ENCODE peak calls at places on chromosomes 5 and 9, in ten cellular contexts. M is HFFc6, U is bronchial epithelial cell, Q is AG09319, F is tibial nerve, L is HepG2, B is adrenal gland, N is GM12865, Z is Panc1, S is heart right ventricle. E is an unnamed sample.

GRCh38 chr5:178278358-178279023 is 45.9 kb upstream of the PHYKPL start:
- DNase-seq in M (no peak), U (no peak), Q (no peak), F (no peak), L (no peak), B (no peak), N (no peak), Z (no peak), S (no peak), E (no peak)

GRCh38 chr9:132341177-132341840 is 13.5 kb downstream of the SETX start:
- DNase-seq in M (no peak), U (peak), Q (no peak), F (no peak), L (no peak), B (no peak), N (no peak), Z (no peak), S (no peak), E (no peak)

GRCh38 chr5:67674256-67674655 is 477.7 kb upstream of the CD180 start:
- DNase-seq in M (no peak), U (no peak), Q (no peak), F (no peak), L (no peak), B (no peak), N (no peak), Z (no peak), S (no peak), E (no peak)

GRCh38 chr5:173691931-173692330 is 75.5 kb upstream of the BOD1 start:
- DNase-seq in M (no peak), U (no peak), Q (no peak), F (no peak), L (no peak), B (no peak), N (no peak), Z (no peak), S (no peak), E (no peak)

GRCh38 chr5:160311491-160312138 is 749 bp downstream of the CCNJL start:
- DNase-seq in M (no peak), U (no peak), Q (no peak), F (no peak), L (no peak), B (peak), N (no peak), Z (no peak), S (peak), E (no peak)

GRCh38 chr9:84669008-84669292 is 579 bp upstream of the NTRK2 start:
- DNase-seq in M (no peak), U (no peak), Q (no peak), F (no peak), L (no peak), B (no peak), N (no peak), Z (no peak), S (no peak), E (peak)

GRCh38 chr9:37436540-37436939 is 14.0 kb downstream of the GRHPR start:
- DNase-seq in M (no peak), U (no peak), Q (no peak), F (no peak), L (no peak), B (no peak), N (no peak), Z (no peak), S (peak), E (no peak)

GRCh38 chr9:134433101-134433500 is 106.8 kb downstream of the RXRA start:
- DNase-seq in M (peak), U (peak), Q (no peak), F (no peak), L (no peak), B (peak), N (no peak), Z (no peak), S (no peak), E (no peak)

GRCh38 chr9:618478-618877 is 223.0 kb upstream of the DMRT1 start:
- DNase-seq in M (no peak), U (peak), Q (peak), F (no peak), L (no peak), B (no peak), N (no peak), Z (no peak), S (no peak), E (no peak)

GRCh38 chr5:78002690-78003089 is 226.6 kb upstream of the TBCA start:
- DNase-seq in M (no peak), U (no peak), Q (no peak), F (no peak), L (no peak), B (no peak), N (no peak), Z (no peak), S (peak), E (no peak)

GRCh38 chr5:138936-139335 is 47.0 kb downstream of the PLEKHG4B start:
- DNase-seq in M (no peak), U (no peak), Q (no peak), F (no peak), L (no peak), B (no peak), N (no peak), Z (no peak), S (no peak), E (no peak)

GRCh38 chr5:171612749-171613148 is 172.9 kb upstream of the SMIM23 start:
- DNase-seq in M (no peak), U (no peak), Q (no peak), F (no peak), L (no peak), B (no peak), N (no peak), Z (no peak), S (no peak), E (no peak)

GRCh38 chr5:133230823-133231578 is 179.2 kb downstream of the HSPA4 start:
- DNase-seq in M (no peak), U (no peak), Q (no peak), F (no peak), L (no peak), B (no peak), N (no peak), Z (no peak), S (no peak), E (no peak)

GRCh38 chr5:144202072-144202471 is 31.4 kb downstream of the KCTD16 start:
- DNase-seq in M (no peak), U (no peak), Q (no peak), F (no peak), L (no peak), B (no peak), N (no peak), Z (no peak), S (peak), E (no peak)

GRCh38 chr5:69492391-69493234 is at the start of gene OCLN:
- DNase-seq in M (no peak), U (peak), Q (no peak), F (no peak), L (peak), B (no peak), N (peak), Z (no peak), S (no peak), E (peak)

GRCh38 chr9:94096819-94097577 is 12.7 kb downstream of the PTPDC1 start:
- DNase-seq in M (no peak), U (peak), Q (no peak), F (no peak), L (no peak), B (no peak), N (no peak), Z (no peak), S (no peak), E (no peak)

GRCh38 chr5:175321927-175322532 is 122.0 kb downstream of the DRD1 start:
- DNase-seq in M (no peak), U (peak), Q (no peak), F (no peak), L (peak), B (peak), N (peak), Z (no peak), S (peak), E (no peak)

GRCh38 chr9:77848897-77849296 is 182.7 kb downstream of the GNAQ start:
- DNase-seq in M (peak), U (peak), Q (peak), F (peak), L (no peak), B (peak), N (no peak), Z (no peak), S (peak), E (no peak)

GRCh38 chr5:143094087-143094511 is 309.4 kb downstream of the NR3C1 start:
- DNase-seq in M (no peak), U (peak), Q (no peak), F (no peak), L (no peak), B (no peak), N (no peak), Z (no peak), S (no peak), E (no peak)

GRCh38 chr5:107670927-107671741 is at the start of gene EFNA5:
- DNase-seq in M (no peak), U (peak), Q (no peak), F (no peak), L (no peak), B (peak), N (peak), Z (no peak), S (peak), E (peak)

GRCh38 chr5:112948455-112948854 is 26.4 kb upstream of the REEP5 start:
- DNase-seq in M (no peak), U (no peak), Q (no peak), F (no peak), L (no peak), B (no peak), N (no peak), Z (no peak), S (no peak), E (no peak)

GRCh38 chr5:131595088-131596033 is 39.7 kb downstream of the RAPGEF6 start:
- DNase-seq in M (no peak), U (no peak), Q (no peak), F (no peak), L (no peak), B (no peak), N (peak), Z (no peak), S (no peak), E (peak)

GRCh38 chr9:75197521-75197920 is 109.2 kb downstream of the OSTF1 start:
- DNase-seq in M (no peak), U (no peak), Q (no peak), F (no peak), L (no peak), B (no peak), N (no peak), Z (no peak), S (no peak), E (no peak)

GRCh38 chr5:10691826-10692785 is 68.9 kb downstream of the DAP start:
- DNase-seq in M (peak), U (no peak), Q (no peak), F (no peak), L (no peak), B (no peak), N (no peak), Z (no peak), S (no peak), E (no peak)

DNA sequence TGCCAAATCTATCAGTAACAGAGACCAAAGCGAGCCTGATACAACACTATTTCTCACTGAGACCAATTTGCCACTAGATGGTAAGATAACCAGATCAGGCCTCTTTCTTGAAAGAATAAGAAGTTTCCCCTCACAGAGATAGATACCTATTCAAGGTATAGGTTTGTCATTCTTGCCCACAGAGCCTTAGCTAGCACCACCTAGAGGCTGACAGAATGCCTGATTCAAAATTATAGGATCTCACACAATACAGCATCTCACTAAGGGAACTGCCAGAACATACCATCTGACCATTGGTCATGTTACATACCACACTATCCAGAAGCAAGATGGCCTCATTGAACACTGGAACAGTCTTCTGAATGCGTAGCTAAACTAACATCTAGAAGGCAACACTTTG is 166.6 kb upstream of the HCN1 start:
- DNase-seq in M (no peak), U (no peak), Q (no peak), F (no peak), L (no peak), B (no peak), N (no peak), Z (no peak), S (no peak), E (no peak)
- TF ChIP-seq CTCF in M (no peak), U (no peak), Q (no peak), F (no peak), L (no peak), B (no peak), N (no peak), Z (no peak), S (no peak), E (no peak)

GRCh38 chr9:133369419-133369818 is 6.4 kb downstream of the SURF4 start:
- DNase-seq in M (no peak), U (no peak), Q (no peak), F (no peak), L (no peak), B (no peak), N (no peak), Z (no peak), S (no peak), E (no peak)

GRCh38 chr9:133372144-133372543 is 3.7 kb downstream of the SURF4 start:
- DNase-seq in M (no peak), U (no peak), Q (no peak), F (no peak), L (no peak), B (no peak), N (no peak), Z (no peak), S (no peak), E (no peak)

GRCh38 chr9:133369923-133370322 is 5.9 kb downstream of the SURF4 start:
- DNase-seq in M (no peak), U (no peak), Q (no peak), F (no peak), L (no peak), B (no peak), N (no peak), Z (no peak), S (no peak), E (no peak)

GRCh38 chr9:133370680-133371079 is 5.2 kb downstream of the SURF4 start:
- DNase-seq in M (no peak), U (no peak), Q (no peak), F (no peak), L (no peak), B (no peak), N (no peak), Z (no peak), S (no peak), E (no peak)

GRCh38 chr9:133371261-133371711 is 4.6 kb downstream of the SURF4 start:
- DNase-seq in M (no peak), U (no peak), Q (no peak), F (no peak), L (no peak), B (no peak), N (no peak), Z (no peak), S (no peak), E (no peak)
- TF ChIP-seq CTCF in M (no peak), U (no peak), Q (no peak), F (no peak), L (no peak), B (no peak), N (no peak), Z (no peak), S (no peak), E (no peak)

GRCh38 chr9:127488946-127489345 is 37.6 kb downstream of the LRSAM1 start:
- DNase-seq in M (no peak), U (no peak), Q (no peak), F (no peak), L (no peak), B (no peak), N (no peak), Z (no peak), S (no peak), E (no peak)

GRCh38 chr9:127492616-127493015 is 41.3 kb downstream of the LRSAM1 start:
- DNase-seq in M (no peak), U (no peak), Q (no peak), F (no peak), L (no peak), B (no peak), N (no peak), Z (no peak), S (no peak), E (no peak)

GRCh38 chr9:127491516-127491915 is 40.2 kb downstream of the LRSAM1 start:
- DNase-seq in M (no peak), U (no peak), Q (no peak), F (no peak), L (no peak), B (no peak), N (no peak), Z (no peak), S (no peak), E (no peak)

GRCh38 chr9:127490831-127491230 is 39.5 kb downstream of the LRSAM1 start:
- DNase-seq in M (no peak), U (no peak), Q (no peak), F (no peak), L (no peak), B (no peak), N (no peak), Z (no peak), S (no peak), E (no peak)

GRCh38 chr9:127489471-127490115 is 38.3 kb downstream of the LRSAM1 start:
- DNase-seq in M (no peak), U (no peak), Q (no peak), F (no peak), L (no peak), B (no peak), N (no peak), Z (no peak), S (no peak), E (no peak)
- TF ChIP-seq CTCF in M (no peak), U (no peak), Q (no peak), F (no peak), L (no peak), B (no peak), N (no peak), Z (no peak), S (no peak), E (no peak)

GRCh38 chr9:79477241-79477830 is 94.4 kb upstream of the TLE4 start:
- DNase-seq in M (no peak), U (no peak), Q (no peak), F (no peak), L (no peak), B (no peak), N (no peak), Z (no peak), S (no peak), E (no peak)

GRCh38 chr9:79469164-79469563 is 102.6 kb upstream of the TLE4 start:
- DNase-seq in M (no peak), U (no peak), Q (no peak), F (no peak), L (no peak), B (no peak), N (no peak), Z (no peak), S (no peak), E (no peak)

GRCh38 chr9:79473704-79474103 is 98.1 kb upstream of the TLE4 start:
- DNase-seq in M (no peak), U (no peak), Q (no peak), F (no peak), L (no peak), B (no peak), N (no peak), Z (no peak), S (no peak), E (no peak)

GRCh38 chr9:79470957-79471356 is 100.8 kb upstream of the TLE4 start:
- DNase-seq in M (no peak), U (peak), Q (no peak), F (no peak), L (no peak), B (no peak), N (no peak), Z (no peak), S (no peak), E (no peak)

GRCh38 chr9:79471577-79472543 is 99.9 kb upstream of the TLE4 start:
- DNase-seq in M (peak), U (peak), Q (peak), F (peak), L (no peak), B (peak), N (peak), Z (no peak), S (peak), E (no peak)
- TF ChIP-seq CTCF in M (peak), U (peak), Q (peak), F (no peak), L (peak), B (no peak), N (peak), Z (peak), S (peak), E (peak)

GRCh38 chr9:129471201-129472019 is 149.5 kb downstream of the C9orf50 start:
- DNase-seq in M (no peak), U (no peak), Q (no peak), F (no peak), L (no peak), B (no peak), N (no peak), Z (no peak), S (no peak), E (no peak)

GRCh38 chr9:129472651-129473102 is 148.2 kb downstream of the C9orf50 start:
- DNase-seq in M (no peak), U (no peak), Q (no peak), F (no peak), L (no peak), B (no peak), N (no peak), Z (no peak), S (no peak), E (no peak)

GRCh38 chr9:129469188-129469987 is 151.5 kb downstream of the C9orf50 start:
- DNase-seq in M (no peak), U (no peak), Q (no peak), F (no peak), L (no peak), B (no peak), N (no peak), Z (no peak), S (no peak), E (no peak)

GRCh38 chr9:129467739-129468666 is 152.9 kb downstream of the C9orf50 start:
- DNase-seq in M (no peak), U (no peak), Q (no peak), F (no peak), L (no peak), B (no peak), N (no peak), Z (no peak), S (no peak), E (no peak)

GRCh38 chr9:129469988-129470316 is 150.9 kb downstream of the C9orf50 start:
- DNase-seq in M (no peak), U (no peak), Q (no peak), F (no peak), L (no peak), B (no peak), N (no peak), Z (no peak), S (no peak), E (no peak)
- TF ChIP-seq CTCF in M (no peak), U (no peak), Q (no peak), F (no peak), L (no peak), B (no peak), N (no peak), Z (no peak), S (no peak), E (no peak)

DNA sequence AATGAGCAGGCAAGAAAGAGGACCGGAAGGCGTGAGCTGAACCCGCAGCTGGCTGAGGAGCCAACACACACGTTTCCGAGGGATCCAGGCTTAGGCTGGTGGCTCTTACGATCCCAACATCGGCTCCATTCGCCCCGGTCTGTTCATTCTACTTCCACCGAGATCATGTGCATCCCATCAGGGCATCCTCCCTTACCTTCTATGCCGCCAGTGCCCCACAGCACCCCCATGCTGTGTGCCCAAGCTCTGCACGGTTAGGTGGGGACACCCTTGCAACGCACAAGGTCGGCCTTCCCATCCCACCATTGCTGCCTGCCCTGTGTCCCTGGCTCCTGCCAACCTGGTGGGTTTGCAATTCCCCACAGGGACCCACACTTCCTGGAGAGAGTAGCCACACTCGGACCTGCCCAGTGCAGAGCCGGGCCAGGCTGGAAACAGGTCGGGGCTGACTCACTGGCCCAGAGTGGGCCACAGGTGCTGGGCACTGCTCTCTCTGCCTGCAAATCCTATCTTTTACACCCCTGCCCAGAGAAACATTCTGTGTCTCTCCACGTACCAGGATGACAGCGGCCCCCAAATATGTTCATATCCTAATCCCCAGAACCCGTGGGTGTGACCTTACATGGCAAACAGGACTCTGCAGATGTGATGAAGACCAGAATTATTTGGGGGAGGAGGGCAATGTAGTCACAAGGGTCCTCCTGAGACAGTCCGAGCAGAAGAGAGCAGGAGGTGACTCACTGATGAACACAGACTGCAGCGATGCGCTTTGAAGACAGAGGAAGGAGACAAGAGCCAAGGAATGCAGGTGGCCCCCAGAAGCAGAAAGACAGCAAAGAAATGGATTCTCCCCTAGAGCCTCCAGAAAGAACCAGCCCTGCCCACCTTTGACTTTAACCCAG is 182.2 kb downstream of the AUH start:
- DNase-seq in M (peak), U (no peak), Q (no peak), F (no peak), L (no peak), B (no peak), N (no peak), Z (no peak), S (no peak), E (no peak)
- TF ChIP-seq CTCF in M (no peak), U (no peak), Q (no peak), F (no peak), L (no peak), B (no peak), N (no peak), Z (no peak), S (no peak), E (no peak)

DNA sequence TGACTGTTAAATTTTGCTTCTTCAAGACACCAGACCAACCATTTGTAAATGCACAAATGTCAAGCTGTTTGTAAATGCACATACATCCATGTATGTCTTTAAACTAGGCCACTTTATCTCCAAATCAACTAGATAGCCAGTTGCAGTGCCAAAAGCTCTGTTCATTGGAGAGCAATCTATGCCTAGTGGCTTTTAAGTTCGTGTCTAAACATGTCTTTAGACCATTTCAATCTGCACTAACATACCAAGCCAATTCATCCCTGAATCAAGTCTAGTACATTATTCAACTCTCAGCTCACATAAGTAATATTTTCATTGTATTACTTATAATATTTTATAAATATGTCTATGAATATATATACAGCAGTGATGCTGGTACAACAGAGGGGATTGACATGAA is 985.9 kb downstream of the CDH18 start:
- DNase-seq in M (no peak), U (peak), Q (no peak), F (no peak), L (no peak), B (no peak), N (no peak), Z (no peak), S (no peak), E (no peak)
- TF ChIP-seq CTCF in M (no peak), U (no peak), Q (no peak), F (no peak), L (no peak), B (no peak), N (no peak), Z (no peak), S (no peak), E (no peak)

E was measured in GM13976.